ENCODE peak calls at places on chromosomes 12 and 14, in nine cellular contexts. X is fibroblast of the aortic adventitia, A is pancreas, J is A673, E is fibroblast of pulmonary artery, D is ascending aorta, W is kidney, G is upper lobe of left lung, N is A549. M is an unnamed sample.

GRCh38 chr12:41212625-41213024 is 24.5 kb downstream of the PDZRN4 start:
- DNase-seq in N (no peak), J (no peak), E (no peak), X (no peak), G (no peak), A (no peak), D (no peak), W (no peak), M (no peak)

GRCh38 chr12:52833922-52834726 is at the start of gene KRT79:
- DNase-seq in N (no peak), G (no peak), D (no peak), X (no peak), E (no peak), J (no peak), W (no peak), A (no peak), M (no peak)

GRCh38 chr12:83690465-83690864 is 1003.8 kb downstream of the TMTC2 start:
- DNase-seq in N (no peak), J (no peak), A (no peak), X (no peak), E (no peak), G (no peak), W (no peak), D (no peak), M (no peak)

GRCh38 chr12:66379613-66380012 is 77.3 kb downstream of the HELB start:
- DNase-seq in A (no peak), J (no peak), E (no peak), D (no peak), X (no peak), W (no peak), N (no peak), G (no peak), M (no peak)

GRCh38 chr14:37253905-37254304 is 56.2 kb downstream of the MIPOL1 start:
- DNase-seq in E (peak; percentile 83), A (no peak), D (no peak), X (peak; percentile 79), W (no peak), J (peak; percentile 91), G (no peak), N (no peak), M (peak; percentile 40)

GRCh38 chr12:80936353-80936641 is 1.4 kb downstream of the LIN7A start:
- DNase-seq in X (no peak), J (peak; percentile 51), D (no peak), N (no peak), A (no peak), G (no peak), W (no peak), E (peak; percentile 35), M (no peak)

GRCh38 chr12:132282950-132283771 is 46.2 kb downstream of the GALNT9 start:
- DNase-seq in X (no peak), J (no peak), W (peak; percentile 87), A (no peak), D (no peak), E (no peak), G (peak; percentile 76), N (no peak), M (no peak)

GRCh38 chr12:50061172-50061571 is 3.8 kb downstream of the ASIC1 start:
- DNase-seq in E (peak; percentile 47), W (no peak), X (peak; percentile 46), N (no peak), A (no peak), D (no peak), G (no peak), J (no peak), M (no peak)

DNA sequence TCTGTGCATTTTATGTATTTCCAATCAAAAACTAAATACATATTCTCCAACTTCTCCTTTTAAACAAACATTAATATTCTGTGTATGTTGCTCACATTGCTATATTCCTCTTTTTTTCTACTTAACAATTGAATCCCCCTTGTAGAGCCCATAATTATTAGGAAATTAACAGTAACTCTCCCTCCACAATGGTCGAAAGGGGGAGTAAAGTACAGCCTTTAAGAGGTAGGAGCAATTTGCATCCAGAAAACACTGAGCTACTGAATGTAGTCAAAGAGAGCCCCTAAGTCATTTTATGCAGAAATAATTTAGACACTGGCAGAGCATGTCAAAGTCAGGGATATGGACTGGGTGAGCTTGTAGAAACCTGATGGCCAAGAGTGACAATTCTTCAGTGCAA is 57.2 kb upstream of the SCN8A start:
- DNase-seq in J (peak; percentile 11), A (no peak), X (peak; percentile 19), G (no peak), E (peak; percentile 42), N (peak; percentile 46), W (no peak), D (no peak), M (no peak)
- TF ChIP-seq CTCF in J (peak; percentile 31), A (no peak), X (no peak), G (no peak), E (peak; percentile 28), N (peak; percentile 29), W (no peak), D (no peak), M (peak; percentile 18)

DNA sequence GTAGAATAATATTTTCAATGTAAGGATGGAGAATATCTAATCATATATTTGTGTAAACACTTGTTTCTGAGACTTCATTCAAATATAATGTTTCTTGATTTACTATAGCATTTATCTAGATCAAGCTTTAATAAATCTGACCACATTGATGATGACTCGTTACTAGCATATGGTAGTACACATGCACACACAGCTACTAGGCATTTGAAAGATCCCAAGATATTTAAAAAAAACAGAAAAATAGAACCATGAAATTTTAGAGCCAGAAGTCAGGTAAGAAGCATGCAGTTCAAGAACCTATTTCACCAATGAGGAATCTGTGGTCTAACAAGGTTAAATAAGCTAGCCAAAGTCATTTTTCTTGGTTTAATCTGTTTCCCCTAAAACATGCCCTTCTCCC is 32.0 kb downstream of the DCP1B start:
- DNase-seq in X (peak; percentile 57), N (no peak), G (no peak), W (no peak), A (no peak), E (peak; percentile 28), J (no peak), D (no peak), M (no peak)
- H3K4me3 ChIP-seq in X (no peak overlapping the region), N (no peak overlapping the region), G (no peak overlapping the region), W (no peak overlapping the region), A (no peak overlapping the region), E (no peak overlapping the region), J (no peak overlapping the region), D (peak overlapping the region; percentile 53), M (no peak overlapping the region)

GRCh38 chr14:92589213-92589852 is 75.8 kb downstream of the RIN3 start:
- DNase-seq in W (no peak), A (no peak), J (no peak), N (peak; percentile 42), G (no peak), X (peak; percentile 42), D (peak; percentile 62), E (peak; percentile 56), M (peak; percentile 29)
- TF ChIP-seq CTCF in W (peak; percentile 37), A (no peak), J (peak; percentile 31), N (peak; percentile 42), G (no peak), X (peak; percentile 39), D (peak; percentile 36), E (peak; percentile 57), M (peak; percentile 56)

GRCh38 chr14:64510127-64510808 is 5.7 kb downstream of the ZBTB1 start:
- DNase-seq in E (no peak), X (no peak), W (no peak), N (no peak), A (no peak), J (no peak), G (no peak), D (no peak), M (no peak)

GRCh38 chr14:64507376-64508156 is 3.0 kb downstream of the ZBTB1 start:
- DNase-seq in W (no peak), X (no peak), G (no peak), A (no peak), E (no peak), D (no peak), J (no peak), N (no peak), M (no peak)

GRCh38 chr14:64509036-64509435 is 4.5 kb downstream of the ZBTB1 start:
- DNase-seq in E (no peak), N (peak; percentile 21), D (no peak), G (no peak), W (no peak), X (no peak), A (no peak), J (no peak), M (no peak)

GRCh38 chr14:64506751-64507150 is 2.2 kb downstream of the ZBTB1 start:
- DNase-seq in D (no peak), W (no peak), G (no peak), E (no peak), X (no peak), J (no peak), N (no peak), A (no peak), M (no peak)

DNA sequence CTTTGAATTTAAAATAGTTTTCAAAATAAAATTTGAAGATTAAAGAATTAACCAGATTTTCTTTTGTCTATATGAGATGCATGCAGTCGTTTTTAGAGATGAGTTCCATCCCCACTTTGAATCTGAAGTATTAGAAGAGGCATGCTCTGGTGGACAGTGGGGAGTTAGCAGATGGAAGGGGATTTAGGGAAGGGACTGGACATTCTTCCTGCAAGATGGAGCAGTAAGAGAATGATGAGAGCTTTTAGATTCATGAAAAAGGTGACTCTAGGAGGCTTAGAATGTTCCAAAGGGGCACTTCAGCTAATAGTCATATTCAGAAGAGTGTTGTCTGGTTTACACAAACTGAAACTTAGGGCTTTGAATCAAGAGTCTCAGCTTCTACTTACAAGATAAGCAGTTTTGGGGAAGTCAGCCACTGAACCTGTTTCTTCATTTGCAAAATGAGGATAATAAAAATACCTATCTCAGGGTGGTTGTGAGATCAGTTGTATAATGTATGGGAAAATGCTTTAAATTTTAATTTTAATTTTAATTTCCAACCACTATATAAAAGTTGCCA is 3.7 kb downstream of the ZBTB1 start:
- DNase-seq in D (no peak), J (no peak), A (no peak), E (no peak), X (no peak), W (no peak), G (no peak), N (no peak), M (no peak)
- H3K4me3 ChIP-seq in D (no peak overlapping the region), J (no peak overlapping the region), A (no peak overlapping the region), E (no peak overlapping the region), X (peak overlapping the region; percentile 10), W (no peak overlapping the region), G (no peak overlapping the region), N (no peak overlapping the region), M (no peak overlapping the region)

GRCh38 chr14:35877276-35877675 is 51.1 kb downstream of the BRMS1L start:
- DNase-seq in D (no peak), E (peak; percentile 31), X (no peak), A (no peak), J (no peak), W (no peak), N (peak; percentile 61), G (no peak), M (no peak)

GRCh38 chr14:35881280-35881679 is 55.1 kb downstream of the BRMS1L start:
- DNase-seq in N (no peak), E (no peak), A (no peak), X (no peak), J (no peak), D (no peak), G (no peak), W (no peak), M (no peak)

GRCh38 chr14:35878272-35879140 is 52.4 kb downstream of the BRMS1L start:
- DNase-seq in N (peak; percentile 74), G (no peak), D (no peak), X (peak; percentile 89), W (no peak), J (peak; percentile 80), A (no peak), E (peak; percentile 93), M (peak; percentile 93)

GRCh38 chr14:35879141-35879648 is 53.1 kb downstream of the BRMS1L start:
- DNase-seq in J (peak; percentile 39), W (no peak), E (peak; percentile 38), A (no peak), D (no peak), G (no peak), N (no peak), X (peak; percentile 27), M (no peak)

GRCh38 chr14:35879654-35880249 is 53.6 kb downstream of the BRMS1L start:
- DNase-seq in G (no peak), J (peak; percentile 55), W (no peak), D (no peak), N (peak; percentile 33), X (peak; percentile 40), E (peak; percentile 44), A (no peak), M (no peak)
- TF ChIP-seq CTCF in G (peak; percentile 20), J (peak; percentile 68), W (peak; percentile 31), D (peak; percentile 51), N (peak; percentile 67), X (peak; percentile 56), E (peak; percentile 56), A (no peak), M (peak; percentile 17)

M was measured in HFF-Myc.